ENCODE peak calls at places on chromosomes 13 and 19, in nine cellular contexts. E is heart left ventricle, P is IMR-90, F is spleen, I is endothelial cell of umbilical vein, R is A549, T is testis, O is stomach, W is K562. K is an unnamed sample.

GRCh38 chr13:112740502-112741131 is 50.8 kb downstream of the ATP11A start:
- DNase-seq in R (no peak), P (peak; percentile 95), I (peak; percentile 32), E (peak; percentile 87), F (peak; percentile 73), W (peak; percentile 34), O (peak; percentile 45), T (no peak), K (no peak)

GRCh38 chr13:64810701-64811258 is 2419.4 kb downstream of the PCDH9 start:
- DNase-seq in E (no peak), F (no peak), I (peak; percentile 65), O (no peak), R (peak; percentile 5), T (no peak), W (no peak), P (peak; percentile 29), K (no peak)

GRCh38 chr13:72290962-72291681 is 424.1 kb upstream of the DACH1 start:
- DNase-seq in E (no peak), T (no peak), P (no peak), I (no peak), F (no peak), W (no peak), O (no peak), R (no peak), K (peak; percentile 15)

GRCh38 chr19:55344444-55344843 is 4.8 kb downstream of the KMT5C start:
- DNase-seq in F (no peak), P (no peak), R (no peak), E (no peak), W (no peak), O (no peak), T (peak; percentile 45), I (no peak), K (no peak)

GRCh38 chr13:58476176-58476575 is 844.6 kb downstream of the PCDH17 start:
- DNase-seq in R (no peak), P (no peak), F (no peak), I (no peak), O (no peak), E (no peak), W (no peak), T (no peak), K (no peak)

GRCh38 chr13:84658881-84659661 is 776.8 kb upstream of the SLITRK1 start:
- DNase-seq in E (no peak), R (no peak), W (no peak), F (no peak), P (peak; percentile 21), T (no peak), O (no peak), I (no peak), K (no peak)

GRCh38 chr13:41693434-41693833 is 236.1 kb downstream of the RGCC start:
- DNase-seq in R (no peak), I (no peak), O (no peak), P (no peak), T (no peak), F (no peak), E (no peak), W (no peak), K (no peak)

GRCh38 chr19:8494158-8494557 is 8.3 kb downstream of the PRAM1 start:
- DNase-seq in P (no peak), T (no peak), W (no peak), E (no peak), F (peak; percentile 83), O (no peak), R (no peak), I (no peak), K (no peak)

GRCh38 chr19:38849746-38850230 is at the start of gene HNRNPL:
- DNase-seq in E (peak; percentile 99), I (no peak), T (no peak), O (peak; percentile 99), F (peak; percentile 99), R (no peak), W (peak; percentile 97), P (no peak), K (no peak)

GRCh38 chr13:78201411-78201810 is 282.8 kb upstream of the EDNRB start:
- DNase-seq in P (no peak), R (no peak), O (no peak), T (no peak), I (no peak), W (no peak), F (no peak), E (no peak), K (no peak)

GRCh38 chr19:4350111-4350510 is 6.7 kb downstream of the MPND start:
- DNase-seq in O (no peak), W (no peak), I (no peak), T (no peak), E (no peak), R (no peak), F (no peak), P (no peak), K (no peak)

GRCh38 chr19:13861714-13862531 is 15.0 kb upstream of the NANOS3 start:
- DNase-seq in W (peak; percentile 93), I (peak; percentile 93), T (peak; percentile 95), R (peak; percentile 90), E (peak; percentile 96), F (peak; percentile 98), O (peak; percentile 93), P (peak; percentile 87), K (peak; percentile 95)
- TF ChIP-seq POLR2A in W (peak; percentile 62), I (no peak), T (no peak), R (no peak), E (no peak), F (no peak), O (no peak), P (peak; percentile 71), K (peak; percentile 28)

DNA sequence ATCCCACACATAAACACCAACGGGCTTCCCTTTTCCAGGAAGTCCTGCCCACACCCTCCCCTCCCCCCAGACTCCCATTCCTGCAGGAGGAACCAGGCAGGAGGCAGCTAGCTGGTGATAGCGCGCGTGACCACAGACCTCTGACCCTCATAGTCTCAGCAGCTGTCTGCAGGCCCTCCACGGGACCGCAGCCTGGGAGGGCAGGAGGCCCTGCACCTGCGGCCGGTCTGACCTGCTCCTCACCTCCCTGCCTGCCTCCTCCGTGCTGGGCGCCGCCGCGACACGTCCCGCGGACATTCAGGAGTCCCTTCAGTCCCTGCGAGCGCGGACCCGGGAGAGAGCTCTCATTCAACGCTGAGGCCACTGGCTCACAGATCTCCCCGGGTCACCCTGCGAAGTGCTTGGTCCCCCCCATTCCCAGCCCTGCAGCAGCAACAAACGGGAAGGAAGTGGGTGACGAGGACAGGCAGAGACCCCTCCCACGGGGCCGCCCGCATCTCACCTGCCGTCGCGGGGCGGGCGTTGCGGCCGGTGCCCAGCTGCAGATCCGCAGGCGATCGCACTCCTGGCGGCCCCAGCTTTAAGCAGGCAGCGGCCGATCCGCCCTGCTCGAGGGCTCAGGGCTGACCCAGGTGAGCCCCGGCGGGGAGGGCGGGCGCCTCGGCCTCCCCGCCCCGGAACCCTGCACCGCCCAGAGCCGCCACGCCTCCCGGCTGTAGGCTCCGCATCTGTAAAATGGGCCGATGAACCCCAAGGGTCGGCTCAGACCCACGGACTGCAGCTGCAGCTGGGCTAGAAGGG is 1.1 kb upstream of the ACP5 start:
- DNase-seq in F (peak; percentile 89), I (peak; percentile 19), T (peak; percentile 59), O (peak; percentile 67), P (no peak), R (no peak), W (peak; percentile 68), E (peak; percentile 61), K (no peak)
- TF ChIP-seq POLR2A in F (no peak), I (no peak), T (no peak), O (no peak), P (no peak), R (no peak), W (no peak), E (no peak), K (no peak)

DNA sequence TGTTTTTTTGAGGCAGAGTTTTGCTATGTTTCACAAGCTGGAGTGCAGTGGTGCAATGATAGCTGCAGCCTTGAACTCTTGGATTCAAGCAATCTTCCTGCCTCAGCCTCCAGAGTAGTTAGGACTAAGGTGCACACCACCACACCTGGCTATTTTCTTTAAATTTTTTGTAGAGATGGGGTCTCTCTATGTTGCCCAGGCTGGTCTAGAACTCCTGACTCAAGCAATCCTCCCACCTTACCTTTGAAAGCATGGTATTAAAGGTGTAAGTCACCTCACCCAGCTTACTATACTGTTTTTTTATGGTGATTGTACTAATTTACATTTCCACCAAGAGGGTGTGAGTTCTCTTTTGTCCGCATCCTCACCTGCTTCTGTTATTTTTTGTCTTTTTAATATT is 110.0 kb downstream of the FREM2 start:
- DNase-seq in R (no peak), E (no peak), W (no peak), I (no peak), T (no peak), F (no peak), O (no peak), P (no peak), K (no peak)
- TF ChIP-seq POLR2A in R (no peak), E (no peak), W (no peak), I (no peak), T (no peak), F (no peak), O (no peak), P (no peak), K (no peak)

DNA sequence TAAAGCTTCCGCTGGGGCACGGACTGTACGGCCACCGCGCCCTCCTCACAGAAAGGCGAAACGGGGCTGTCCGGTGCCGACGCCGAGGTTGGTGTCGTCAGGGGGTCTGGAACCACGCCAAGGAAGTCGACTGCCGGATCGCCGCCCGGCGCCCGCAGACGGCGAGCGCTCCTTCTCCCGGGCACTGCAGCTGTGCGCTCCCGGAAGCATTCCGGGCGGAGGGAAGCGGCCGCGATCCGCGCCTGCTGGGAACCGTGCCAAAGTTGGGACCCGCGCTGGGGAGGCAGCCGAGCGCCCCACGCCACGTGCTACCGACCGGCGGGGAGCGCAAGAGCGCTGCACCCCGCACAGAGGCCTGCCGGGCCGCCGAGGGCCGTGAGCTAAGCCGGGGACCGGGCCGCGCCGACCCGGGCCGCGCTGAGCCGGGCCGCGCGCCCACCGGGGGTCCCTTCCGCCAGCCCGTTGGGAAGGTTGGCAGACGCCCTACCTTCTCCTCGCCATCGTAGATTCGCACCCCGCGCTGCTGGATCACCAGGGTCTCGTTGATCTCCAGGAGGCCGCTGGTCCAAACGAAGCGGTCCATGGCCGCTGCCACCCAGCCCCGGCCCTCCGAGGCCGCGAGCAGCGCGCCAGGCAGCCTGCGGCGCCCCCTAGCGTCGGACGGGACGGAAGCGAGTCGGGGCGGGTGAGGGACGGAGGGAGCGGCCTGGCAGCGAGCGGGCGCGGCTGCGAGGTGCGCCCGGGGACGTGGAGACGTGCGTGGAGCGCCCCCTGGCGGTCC is at the start of gene VPS36:
- DNase-seq in W (peak; percentile 87), T (peak; percentile 97), O (peak; percentile 98), I (peak; percentile 93), P (peak; percentile 92), R (peak; percentile 91), F (peak; percentile 100), E (peak; percentile 96), K (peak; percentile 65)
- TF ChIP-seq POLR2A in W (peak; percentile 81), T (peak; percentile 15), O (peak; percentile 3), I (peak; percentile 61), P (peak; percentile 85), R (peak; percentile 63), F (peak; percentile 55), E (no peak), K (peak; percentile 75)

DNA sequence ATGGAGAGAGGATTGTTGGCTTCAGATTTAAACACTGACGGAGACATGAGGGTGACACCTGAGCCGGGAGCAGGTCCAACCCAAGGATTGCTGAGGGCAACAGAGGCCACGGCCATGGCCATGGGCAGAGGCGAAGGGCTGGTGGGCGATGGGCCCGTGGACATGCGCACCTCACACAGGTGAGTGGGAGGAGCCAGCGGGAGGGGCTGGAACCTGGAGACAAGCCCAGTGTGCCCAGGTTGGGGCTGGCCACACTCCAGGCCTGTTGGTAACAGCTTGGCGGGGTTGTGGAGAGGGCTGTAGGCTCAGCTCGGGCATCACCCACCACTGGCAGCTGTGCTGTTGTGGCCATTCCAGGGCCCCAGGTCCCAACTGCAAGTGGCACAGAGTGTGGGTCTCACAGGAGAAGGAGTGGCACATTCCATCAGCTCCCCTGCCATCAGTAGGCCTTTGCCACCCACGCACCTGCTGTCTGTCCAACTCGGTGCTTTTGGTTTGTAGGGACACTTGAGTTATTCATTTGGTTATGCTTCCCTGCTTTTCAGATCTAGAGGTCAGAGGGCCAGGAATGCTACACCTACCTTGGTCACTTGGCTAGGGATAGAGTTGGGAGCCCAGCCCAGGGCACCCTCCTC is 49.8 kb downstream of the TSSK6 start:
- DNase-seq in T (no peak), P (no peak), F (no peak), O (no peak), E (no peak), W (no peak), I (no peak), R (no peak), K (no peak)
- TF ChIP-seq POLR2A in T (no peak), P (no peak), F (no peak), O (no peak), E (no peak), W (no peak), I (no peak), R (no peak), K (no peak)

K was measured in H54.